ENCODE peak calls at places on chromosomes 5 and 9, in four cellular contexts. One of them, this sample, is unnamed.

GRCh38 chr5:10635861-10636350 is 72.0 kb downstream of the ANKRD33B start:
- DNase-seq in psoas muscle: no peak
- DNase-seq in Daoy: peak
- DNase-seq in HuH-7.5: no peak
- DNase-seq in this sample: no peak

GRCh38 chr5:151708126-151708525 is 21.4 kb upstream of the SPARC start:
- DNase-seq in psoas muscle: no peak
- DNase-seq in Daoy: no peak
- DNase-seq in HuH-7.5: no peak
- DNase-seq in this sample: no peak

GRCh38 chr9:129752915-129753724 is at the start of gene PTGES:
- DNase-seq in psoas muscle: peak
- DNase-seq in Daoy: peak
- DNase-seq in HuH-7.5: peak
- DNase-seq in this sample: peak

GRCh38 chr9:32644698-32645097 is 9.2 kb upstream of the TAF1L start:
- DNase-seq in psoas muscle: no peak
- DNase-seq in Daoy: peak
- DNase-seq in HuH-7.5: no peak
- DNase-seq in this sample: peak

GRCh38 chr5:80686757-80687156 is 32.0 kb upstream of the DHFR start:
- DNase-seq in psoas muscle: no peak
- DNase-seq in Daoy: no peak
- DNase-seq in HuH-7.5: no peak
- DNase-seq in this sample: no peak

GRCh38 chr9:138048184-138048583 is 170.6 kb downstream of the CACNA1B start:
- DNase-seq in psoas muscle: no peak
- DNase-seq in Daoy: no peak
- DNase-seq in HuH-7.5: no peak
- DNase-seq in this sample: peak

GRCh38 chr5:156479864-156480263 is 152.9 kb downstream of the SGCD start:
- DNase-seq in psoas muscle: peak
- DNase-seq in Daoy: peak
- DNase-seq in HuH-7.5: no peak
- DNase-seq in this sample: no peak

GRCh38 chr9:112274600-112274999 is 58.8 kb downstream of the PTBP3 start:
- DNase-seq in psoas muscle: no peak
- DNase-seq in Daoy: no peak
- DNase-seq in HuH-7.5: no peak
- DNase-seq in this sample: no peak

GRCh38 chr5:107875834-107876233 is 205.1 kb upstream of the EFNA5 start:
- DNase-seq in psoas muscle: no peak
- DNase-seq in Daoy: peak
- DNase-seq in HuH-7.5: no peak
- DNase-seq in this sample: no peak

This sample was measured in right cardiac atrium.